ENCODE peak calls at places on chromosomes 2 and 18, in six cellular contexts. One of them, this sample, is unnamed.

GRCh38 chr18:25646971-25647370 is 295.0 kb upstream of the ZNF521 start:
- DNase-seq in colonic mucosa: no peak
- DNase-seq in foreskin fibroblast: peak
- DNase-seq in fibroblast of lung: peak
- DNase-seq in fibroblast of mammary gland: peak
- DNase-seq in mesendoderm: no peak
- DNase-seq in this sample: no peak

GRCh38 chr2:140526575-140526974 is 1604.2 kb downstream of the LRP1B start:
- DNase-seq in mesendoderm: peak
- DNase-seq in colonic mucosa: no peak
- DNase-seq in fibroblast of mammary gland: no peak
- DNase-seq in fibroblast of lung: no peak
- DNase-seq in foreskin fibroblast: peak
- DNase-seq in this sample: no peak

GRCh38 chr2:61335226-61335625 is 135.7 kb downstream of the USP34 start:
- DNase-seq in colonic mucosa: no peak
- DNase-seq in mesendoderm: peak
- DNase-seq in fibroblast of lung: no peak
- DNase-seq in foreskin fibroblast: no peak
- DNase-seq in fibroblast of mammary gland: no peak
- DNase-seq in this sample: no peak

GRCh38 chr2:207584952-207585351 is 40.2 kb downstream of the METTL21A start:
- DNase-seq in colonic mucosa: no peak
- DNase-seq in fibroblast of lung: no peak
- DNase-seq in foreskin fibroblast: no peak
- DNase-seq in mesendoderm: no peak
- DNase-seq in fibroblast of mammary gland: no peak
- DNase-seq in this sample: no peak

GRCh38 chr2:219628986-219629901 is 1.8 kb downstream of the SLC4A3 start:
- DNase-seq in foreskin fibroblast: no peak
- DNase-seq in colonic mucosa: no peak
- DNase-seq in mesendoderm: no peak
- DNase-seq in fibroblast of lung: no peak
- DNase-seq in fibroblast of mammary gland: no peak
- DNase-seq in this sample: no peak

GRCh38 chr2:31075936-31076590 is 62.2 kb downstream of the GALNT14 start:
- DNase-seq in colonic mucosa: no peak
- DNase-seq in mesendoderm: no peak
- DNase-seq in fibroblast of lung: peak
- DNase-seq in fibroblast of mammary gland: peak
- DNase-seq in foreskin fibroblast: peak
- DNase-seq in this sample: no peak

GRCh38 chr2:220916931-220917330 is 655.2 kb downstream of the EPHA4 start:
- DNase-seq in foreskin fibroblast: no peak
- DNase-seq in fibroblast of lung: no peak
- DNase-seq in fibroblast of mammary gland: no peak
- DNase-seq in mesendoderm: no peak
- DNase-seq in colonic mucosa: no peak
- DNase-seq in this sample: no peak

GRCh38 chr2:23350792-23351355 is 34.1 kb upstream of the KLHL29 start:
- DNase-seq in mesendoderm: no peak
- DNase-seq in foreskin fibroblast: no peak
- DNase-seq in colonic mucosa: no peak
- DNase-seq in fibroblast of mammary gland: no peak
- DNase-seq in fibroblast of lung: no peak
- DNase-seq in this sample: peak

GRCh38 chr2:3141696-3142095 is 235.9 kb downstream of the EIPR1 start:
- DNase-seq in colonic mucosa: no peak
- DNase-seq in foreskin fibroblast: no peak
- DNase-seq in fibroblast of lung: no peak
- DNase-seq in fibroblast of mammary gland: no peak
- DNase-seq in mesendoderm: no peak
- DNase-seq in this sample: no peak

GRCh38 chr18:13597068-13597467 is 129.3 kb downstream of the FAM210A start:
- DNase-seq in colonic mucosa: no peak
- DNase-seq in mesendoderm: no peak
- DNase-seq in fibroblast of mammary gland: peak
- DNase-seq in foreskin fibroblast: no peak
- DNase-seq in fibroblast of lung: peak
- DNase-seq in this sample: no peak

This sample was measured in SJCRH30.